ENCODE peak calls at places on chromosomes 5 and 9, in ten cellular contexts. One of them, this sample, is unnamed.

GRCh38 chr9:14007199-14007769 is 306.7 kb downstream of the NFIB start:
- DNase-seq in HL-60: no peak
- DNase-seq in A549: no peak
- DNase-seq in H4: no peak
- DNase-seq in iPS-NIHi11: no peak
- DNase-seq in stimulated activated CD8-positive, alpha-beta memory T cell treated with anti-CD3 and anti-CD28 coated beads, Interleukin-2, amount 100 ng/mL, for 48 hours: no peak
- DNase-seq in NCI-H1930: no peak
- DNase-seq in RWPE1: no peak
- DNase-seq in cardiac fibroblast: no peak
- DNase-seq in neural progenitor cell: no peak
- DNase-seq in this sample: no peak

GRCh38 chr9:133844876-133845658 is 106.9 kb upstream of the SARDH start:
- DNase-seq in neural progenitor cell: no peak
- DNase-seq in RWPE1: no peak
- DNase-seq in cardiac fibroblast: peak; percentile 85
- DNase-seq in H4: peak; percentile 23
- DNase-seq in stimulated activated CD8-positive, alpha-beta memory T cell treated with anti-CD3 and anti-CD28 coated beads, Interleukin-2, amount 100 ng/mL, for 48 hours: no peak
- DNase-seq in iPS-NIHi11: no peak
- DNase-seq in HL-60: no peak
- DNase-seq in NCI-H1930: no peak
- DNase-seq in A549: no peak
- DNase-seq in this sample: no peak

GRCh38 chr9:133121200-133122166 is at the start of gene RALGDS:
- DNase-seq in HL-60: peak; percentile 96
- DNase-seq in NCI-H1930: peak; percentile 69
- DNase-seq in stimulated activated CD8-positive, alpha-beta memory T cell treated with anti-CD3 and anti-CD28 coated beads, Interleukin-2, amount 100 ng/mL, for 48 hours: peak; percentile 89
- DNase-seq in cardiac fibroblast: peak; percentile 86
- DNase-seq in RWPE1: peak; percentile 100
- DNase-seq in neural progenitor cell: peak; percentile 97
- DNase-seq in iPS-NIHi11: peak; percentile 99
- DNase-seq in H4: peak; percentile 55
- DNase-seq in A549: peak; percentile 82
- DNase-seq in this sample: peak; percentile 90

GRCh38 chr9:38421498-38422211 is 2.6 kb downstream of the IGFBPL1 start:
- DNase-seq in HL-60: no peak
- DNase-seq in NCI-H1930: no peak
- DNase-seq in iPS-NIHi11: peak; percentile 65
- DNase-seq in H4: no peak
- DNase-seq in RWPE1: no peak
- DNase-seq in cardiac fibroblast: no peak
- DNase-seq in stimulated activated CD8-positive, alpha-beta memory T cell treated with anti-CD3 and anti-CD28 coated beads, Interleukin-2, amount 100 ng/mL, for 48 hours: no peak
- DNase-seq in neural progenitor cell: peak; percentile 91
- DNase-seq in A549: no peak
- DNase-seq in this sample: no peak

GRCh38 chr5:119789411-119790117 is 160.2 kb downstream of the FAM170A start:
- DNase-seq in stimulated activated CD8-positive, alpha-beta memory T cell treated with anti-CD3 and anti-CD28 coated beads, Interleukin-2, amount 100 ng/mL, for 48 hours: no peak
- DNase-seq in iPS-NIHi11: no peak
- DNase-seq in A549: no peak
- DNase-seq in NCI-H1930: no peak
- DNase-seq in HL-60: no peak
- DNase-seq in cardiac fibroblast: peak; percentile 0
- DNase-seq in neural progenitor cell: no peak
- DNase-seq in H4: no peak
- DNase-seq in RWPE1: no peak
- DNase-seq in this sample: no peak

GRCh38 chr5:133749331-133749985 is 137.1 kb upstream of the FSTL4 start:
- DNase-seq in iPS-NIHi11: no peak
- DNase-seq in RWPE1: no peak
- DNase-seq in A549: no peak
- DNase-seq in cardiac fibroblast: no peak
- DNase-seq in HL-60: no peak
- DNase-seq in NCI-H1930: no peak
- DNase-seq in stimulated activated CD8-positive, alpha-beta memory T cell treated with anti-CD3 and anti-CD28 coated beads, Interleukin-2, amount 100 ng/mL, for 48 hours: no peak
- DNase-seq in H4: no peak
- DNase-seq in neural progenitor cell: no peak
- DNase-seq in this sample: no peak

GRCh38 chr9:121640486-121641227 is 10.8 kb upstream of the DAB2IP start:
- DNase-seq in A549: no peak
- DNase-seq in RWPE1: no peak
- DNase-seq in HL-60: no peak
- DNase-seq in iPS-NIHi11: no peak
- DNase-seq in neural progenitor cell: no peak
- DNase-seq in H4: no peak
- DNase-seq in stimulated activated CD8-positive, alpha-beta memory T cell treated with anti-CD3 and anti-CD28 coated beads, Interleukin-2, amount 100 ng/mL, for 48 hours: no peak
- DNase-seq in NCI-H1930: no peak
- DNase-seq in cardiac fibroblast: no peak
- DNase-seq in this sample: no peak

GRCh38 chr5:137800700-137801411 is 46.7 kb upstream of the HNRNPA0 start:
- DNase-seq in stimulated activated CD8-positive, alpha-beta memory T cell treated with anti-CD3 and anti-CD28 coated beads, Interleukin-2, amount 100 ng/mL, for 48 hours: no peak
- DNase-seq in RWPE1: no peak
- DNase-seq in H4: no peak
- DNase-seq in NCI-H1930: no peak
- DNase-seq in A549: no peak
- DNase-seq in cardiac fibroblast: no peak
- DNase-seq in neural progenitor cell: no peak
- DNase-seq in iPS-NIHi11: no peak
- DNase-seq in HL-60: no peak
- DNase-seq in this sample: no peak

GRCh38 chr9:138006576-138007233 is 129.1 kb downstream of the CACNA1B start:
- DNase-seq in H4: no peak
- DNase-seq in iPS-NIHi11: no peak
- DNase-seq in NCI-H1930: no peak
- DNase-seq in RWPE1: no peak
- DNase-seq in HL-60: no peak
- DNase-seq in cardiac fibroblast: no peak
- DNase-seq in neural progenitor cell: no peak
- DNase-seq in stimulated activated CD8-positive, alpha-beta memory T cell treated with anti-CD3 and anti-CD28 coated beads, Interleukin-2, amount 100 ng/mL, for 48 hours: no peak
- DNase-seq in A549: no peak
- DNase-seq in this sample: no peak

This sample was measured in ovary.